ENCODE peak calls at places on chromosome 6, in five cellular contexts. R, V, Y, M and W are unnamed samples.
A peak's percentile ranks its signal among the peaks of the same experiment; 100 is the strongest.

GRCh38 chr6:13615802-13616140 is 636 bp downstream of the NOL7 start:
- DNase-seq in R (peak; percentile 54), M (no peak), Y (peak; percentile 76), V (peak; percentile 63), W (peak; percentile 44)

GRCh38 chr6:147131728-147132127 is 72.5 kb upstream of the STXBP5 start:
- DNase-seq in V (no peak), Y (no peak), R (no peak), M (peak; percentile 8), W (no peak)

GRCh38 chr6:154555075-154555677 is 44.7 kb upstream of the CNKSR3 start:
- DNase-seq in V (peak; percentile 24), M (peak; percentile 61), Y (no peak), R (peak; percentile 35), W (peak; percentile 40)

GRCh38 chr6:71138416-71138815 is 150.2 kb upstream of the OGFRL1 start:
- DNase-seq in Y (no peak), V (no peak), R (no peak), M (no peak), W (no peak)

GRCh38 chr6:33905081-33905609 is 101.3 kb upstream of the MLN start:
- DNase-seq in V (no peak), Y (no peak), R (no peak), M (no peak), W (no peak)

GRCh38 chr6:165646484-165646883 is 16.6 kb downstream of the PDE10A start:
- DNase-seq in M (no peak), R (no peak), V (no peak), Y (no peak), W (no peak)

GRCh38 chr6:54095740-54096139 is 15.5 kb upstream of the MLIP start:
- DNase-seq in R (no peak), V (no peak), Y (no peak), M (no peak), W (no peak)

GRCh38 chr6:75488026-75488425 is 5.6 kb downstream of the FILIP1 start:
- DNase-seq in R (no peak), M (no peak), Y (no peak), V (no peak), W (no peak)

GRCh38 chr6:132011582-132011981 is 60.4 kb upstream of the CCN2 start:
- DNase-seq in Y (no peak), M (no peak), V (no peak), R (no peak), W (no peak)

GRCh38 chr6:9657994-9658393 is 756.9 kb downstream of the TFAP2A start:
- DNase-seq in Y (no peak), R (no peak), M (peak; percentile 1), V (no peak), W (no peak)

GRCh38 chr6:36762123-36762522 is 64.5 kb downstream of the RAB44 start:
- DNase-seq in M (no peak), Y (no peak), R (no peak), V (no peak), W (no peak)

GRCh38 chr6:82298012-82298411 is 50.5 kb upstream of the IBTK start:
- DNase-seq in Y (no peak), V (no peak), R (no peak), M (peak; percentile 43), W (peak; percentile 55)

GRCh38 chr6:21730533-21730932 is 137.0 kb downstream of the SOX4 start:
- DNase-seq in V (no peak), Y (no peak), M (no peak), R (no peak), W (no peak)

GRCh38 chr6:42710316-42710715 is 12.1 kb downstream of the PRPH2 start:
- DNase-seq in M (no peak), Y (no peak), V (no peak), R (no peak), W (no peak)

GRCh38 chr6:109705258-109705657 is 14.2 kb downstream of the FIG4 start:
- DNase-seq in V (peak; percentile 84), R (peak; percentile 76), Y (peak; percentile 81), M (peak; percentile 78), W (peak; percentile 83)

GRCh38 chr6:52914516-52914915 is 5.0 kb upstream of the GSTA3 start:
- DNase-seq in M (no peak), V (no peak), R (no peak), Y (no peak), W (no peak)

GRCh38 chr6:24517659-24518538 is 23.1 kb downstream of the ALDH5A1 start:
- DNase-seq in Y (no peak), M (no peak), R (no peak), V (no peak), W (no peak)

GRCh38 chr6:24513602-24514001 is 18.8 kb downstream of the ALDH5A1 start:
- DNase-seq in Y (no peak), R (no peak), V (peak; percentile 33), M (no peak), W (no peak)
- TF ChIP-seq CTCF in Y (no peak), R (no peak), V (no peak), M (no peak), W (no peak)

GRCh38 chr6:90168693-90169131 is 127.9 kb downstream of the BACH2 start:
- DNase-seq in R (no peak), Y (no peak), M (no peak), V (no peak), W (no peak)
- H3K4me3 ChIP-seq in R (no peak overlapping the region), Y (no peak overlapping the region), M (no peak overlapping the region), V (no peak overlapping the region), W (no peak overlapping the region)

DNA sequence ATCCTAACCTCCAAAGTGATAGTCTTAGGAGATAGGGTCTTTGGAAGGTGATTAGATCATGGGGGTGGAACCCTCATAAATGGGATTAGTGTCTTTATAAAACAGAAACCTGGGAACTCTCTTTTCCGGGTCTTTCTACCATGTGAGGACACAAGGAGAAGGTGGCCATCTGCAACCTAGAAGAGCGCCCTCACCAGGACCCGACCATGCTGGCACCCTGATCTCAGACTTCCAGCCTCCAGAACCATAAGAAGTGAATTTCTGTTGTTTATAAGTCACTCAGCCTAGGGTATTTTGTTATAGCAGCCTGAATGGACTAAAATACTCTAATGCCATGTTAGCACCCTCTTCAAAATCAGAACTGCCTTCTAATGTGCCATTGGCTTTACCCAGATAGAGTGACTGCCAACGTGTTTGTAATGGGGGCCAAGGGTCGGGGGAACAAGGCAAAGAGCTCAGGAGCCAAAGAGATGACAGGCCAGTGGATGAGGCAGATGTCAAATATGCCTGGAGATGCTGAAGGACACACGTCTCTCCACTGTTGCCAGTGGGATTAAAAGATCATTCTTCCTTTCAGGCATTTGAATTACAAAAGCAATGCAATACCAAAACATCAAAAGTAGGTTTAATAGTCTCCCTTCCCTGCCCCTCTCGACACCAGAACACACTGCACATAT is 21.0 kb downstream of the TUBB2B start:
- DNase-seq in R (no peak), V (no peak), Y (no peak), M (no peak), W (no peak)
- TF ChIP-seq CTCF in R (no peak), V (no peak), Y (no peak), M (no peak), W (no peak)

GRCh38 chr6:16711551-16712249 is 49.6 kb downstream of the ATXN1 start:
- DNase-seq in R (no peak), V (peak; percentile 37), Y (no peak), M (peak; percentile 86), W (no peak)
- H3K4me3 ChIP-seq in R (peak overlapping the region; percentile 49), V (no peak overlapping the region), Y (no peak overlapping the region), M (no peak overlapping the region), W (no peak overlapping the region)

GRCh38 chr6:11128608-11129007 is 17.1 kb upstream of the ERVFRD-1 start:
- DNase-seq in R (no peak), M (no peak), Y (no peak), V (no peak), W (no peak)
- TF ChIP-seq CTCF in R (no peak), M (no peak), Y (no peak), V (no peak), W (no peak)

GRCh38 chr6:30883476-30883742 is 910 bp upstream of the DDR1 start:
- DNase-seq in Y (no peak), V (no peak), M (no peak), R (no peak), W (no peak)
- H3K4me3 ChIP-seq in Y (peak overlapping the region; percentile 65), V (peak overlapping the region; percentile 81), M (peak overlapping the region; percentile 98), R (peak overlapping the region; percentile 69), W (peak overlapping the region; percentile 46)

GRCh38 chr6:16514249-16514648 is 247.0 kb downstream of the ATXN1 start:
- DNase-seq in M (peak; percentile 48), Y (no peak), R (peak; percentile 33), V (no peak), W (no peak)
- TF ChIP-seq CTCF in M (peak; percentile 39), Y (peak; percentile 50), R (peak; percentile 63), V (peak; percentile 35), W (peak; percentile 69)